ENCODE peak calls at places on chromosomes 2 and 18, in nine cellular contexts. Z, M, B, I, N, E, U, P and J are unnamed samples.

GRCh38 chr2:59301466-59302402 is 1060.6 kb upstream of the FANCL start:
- DNase-seq in I (no peak), P (peak; percentile 70), U (peak; percentile 1), E (peak; percentile 31), N (no peak), M (no peak), Z (no peak), B (no peak), J (no peak)

GRCh38 chr2:135904590-135904989 is 28.3 kb upstream of the MCM6 start:
- DNase-seq in P (peak; percentile 64), U (no peak), Z (no peak), M (no peak), I (no peak), E (no peak), B (no peak), N (no peak), J (no peak)

GRCh38 chr2:40455661-40456060 is 3.8 kb upstream of the SLC8A1 start:
- DNase-seq in Z (no peak), E (no peak), M (no peak), N (no peak), I (peak; percentile 44), P (peak; percentile 32), B (no peak), U (no peak), J (no peak)

GRCh38 chr2:40451926-40452605 is at the start of gene SLC8A1:
- DNase-seq in P (peak; percentile 49), U (peak; percentile 46), N (no peak), Z (no peak), I (peak; percentile 39), E (no peak), B (no peak), M (peak; percentile 67), J (peak; percentile 93)

GRCh38 chr2:190864375-190864774 is 16.2 kb upstream of the GLS start:
- DNase-seq in P (peak; percentile 66), B (no peak), I (no peak), N (no peak), M (no peak), E (no peak), Z (no peak), U (no peak), J (no peak)

GRCh38 chr2:12059616-12060441 is 313.4 kb downstream of the LPIN1 start:
- DNase-seq in U (no peak), M (no peak), E (no peak), Z (no peak), I (no peak), P (peak; percentile 57), N (no peak), B (no peak), J (peak; percentile 57)

GRCh38 chr2:3041841-3042600 is 335.6 kb downstream of the EIPR1 start:
- DNase-seq in Z (no peak), N (no peak), I (peak; percentile 86), M (no peak), P (no peak), E (no peak), B (no peak), U (no peak), J (no peak)

GRCh38 chr2:189569295-189569925 is 11.2 kb downstream of the SLC40A1 start:
- DNase-seq in E (no peak), U (peak; percentile 95), Z (no peak), B (no peak), I (no peak), P (peak; percentile 34), M (no peak), N (no peak), J (no peak)

GRCh38 chr18:9941108-9941507 is 27.3 kb downstream of the VAPA start:
- DNase-seq in U (no peak), Z (no peak), E (no peak), M (no peak), P (no peak), I (no peak), N (no peak), B (no peak), J (no peak)

GRCh38 chr2:233487748-233488345 is 78.7 kb downstream of the USP40 start:
- DNase-seq in M (no peak), U (no peak), I (no peak), Z (no peak), E (no peak), P (peak; percentile 4), B (no peak), N (no peak), J (no peak)

GRCh38 chr2:82675186-82675585 is 1783.9 kb downstream of the SUCLG1 start:
- DNase-seq in P (no peak), N (no peak), I (no peak), U (peak; percentile 72), Z (no peak), B (no peak), M (no peak), E (no peak), J (peak; percentile 3)

GRCh38 chr18:62524443-62525200 is 1.8 kb downstream of the ZCCHC2 start:
- DNase-seq in I (peak; percentile 61), N (peak; percentile 48), Z (no peak), E (peak; percentile 73), M (peak; percentile 79), U (peak; percentile 66), P (peak; percentile 45), B (peak; percentile 25), J (peak; percentile 94)

GRCh38 chr2:27701676-27702075 is 38.0 kb downstream of the SLC4A1AP start:
- DNase-seq in Z (no peak), P (no peak), I (no peak), N (no peak), U (no peak), E (no peak), B (no peak), M (no peak), J (no peak)

DNA sequence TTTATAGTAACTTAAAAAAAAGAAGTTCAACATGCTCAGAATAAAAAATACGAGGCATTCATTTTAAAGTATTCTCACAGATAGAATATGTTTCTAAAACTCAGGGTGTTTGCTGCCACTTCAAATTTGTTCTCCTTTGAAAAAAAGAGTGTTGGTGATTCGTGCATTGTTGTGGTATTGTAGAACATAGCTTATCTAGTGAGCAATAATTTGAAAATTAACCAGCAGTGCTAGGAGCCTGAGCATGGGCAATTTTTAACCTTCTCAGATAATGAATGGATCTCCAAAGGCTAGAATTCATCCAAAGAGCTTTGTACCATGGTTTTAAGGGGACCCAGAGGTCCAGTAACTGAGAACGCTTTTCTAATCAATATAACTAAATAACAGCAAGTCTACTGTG is 3.7 kb downstream of the CYRIA start:
- DNase-seq in P (no peak), E (no peak), Z (no peak), N (no peak), I (no peak), M (no peak), B (no peak), U (no peak), J (no peak)
- H3K4me1 ChIP-seq in P (peaks cover 24% of the 10 kb centered on the region), E (peaks cover 89% of the 10 kb centered on the region), Z (peaks cover 38% of the 10 kb centered on the region), N (peaks cover 10% of the 10 kb centered on the region), I (peaks cover 59% of the 10 kb centered on the region), M (no peaks in the 10 kb centered on the region), B (peaks cover 45% of the 10 kb centered on the region), U (peaks cover 36% of the 10 kb centered on the region), J (no peaks in the 10 kb centered on the region)

DNA sequence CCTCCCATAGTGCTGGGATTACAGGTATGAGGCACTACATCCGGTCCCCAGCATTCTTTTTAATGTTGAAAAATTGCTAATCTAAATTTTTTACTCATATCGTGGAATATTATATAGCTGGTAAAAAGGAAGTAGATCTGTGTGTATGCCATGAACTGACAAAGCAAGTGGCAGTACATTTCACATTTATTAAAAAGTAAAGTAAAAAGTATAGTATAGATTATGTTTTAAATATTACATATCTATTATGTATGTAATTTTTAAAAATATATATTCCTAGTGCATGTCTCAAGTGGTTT is 25.1 kb downstream of the PLEKHB2 start:
- DNase-seq in M (no peak), E (no peak), Z (no peak), B (no peak), P (no peak), N (no peak), U (no peak), I (no peak), J (no peak)
- H3K36me3 ChIP-seq in M (peaks cover 58% of the 10 kb centered on the region), E (peaks cover 100% of the 10 kb centered on the region), Z (peaks cover 31% of the 10 kb centered on the region), B (no peaks in the 10 kb centered on the region), P (peaks cover 36% of the 10 kb centered on the region), N (peaks cover 64% of the 10 kb centered on the region), U (peaks cover 33% of the 10 kb centered on the region), I (peaks cover 95% of the 10 kb centered on the region), J (peaks cover 72% of the 10 kb centered on the region)

GRCh38 chr2:237614151-237614720 is 13.2 kb upstream of the LRRFIP1 start:
- DNase-seq in M (no peak), B (no peak), I (no peak), N (no peak), U (peak; percentile 49), P (peak; percentile 52), E (no peak), Z (no peak), J (no peak)
- H3K4me1 ChIP-seq in M (no peaks in the 10 kb centered on the region), B (peaks cover 29% of the 10 kb centered on the region), I (peaks cover 42% of the 10 kb centered on the region), N (peaks cover 14% of the 10 kb centered on the region), U (peaks cover 54% of the 10 kb centered on the region), P (peaks cover 30% of the 10 kb centered on the region), E (peaks cover 35% of the 10 kb centered on the region), Z (peaks cover 3% of the 10 kb centered on the region), J (peaks cover 29% of the 10 kb centered on the region)

GRCh38 chr2:96345868-96346452 is 10.4 kb downstream of the NCAPH start:
- DNase-seq in U (no peak), Z (no peak), M (no peak), P (no peak), I (no peak), B (no peak), E (no peak), N (no peak), J (no peak)

GRCh38 chr2:96342085-96342484 is 6.5 kb downstream of the NCAPH start:
- DNase-seq in U (peak; percentile 28), P (peak; percentile 95), E (no peak), I (no peak), B (no peak), N (peak; percentile 58), M (no peak), Z (no peak), J (peak; percentile 92)

GRCh38 chr2:96344011-96344410 is 8.4 kb downstream of the NCAPH start:
- DNase-seq in Z (peak; percentile 91), M (no peak), U (no peak), N (peak; percentile 51), B (no peak), P (peak; percentile 73), I (no peak), E (no peak), J (no peak)

GRCh38 chr2:96347395-96347794 is 11.8 kb downstream of the NCAPH start:
- DNase-seq in I (no peak), E (no peak), Z (no peak), B (no peak), M (no peak), P (no peak), U (no peak), N (no peak), J (no peak)

DNA sequence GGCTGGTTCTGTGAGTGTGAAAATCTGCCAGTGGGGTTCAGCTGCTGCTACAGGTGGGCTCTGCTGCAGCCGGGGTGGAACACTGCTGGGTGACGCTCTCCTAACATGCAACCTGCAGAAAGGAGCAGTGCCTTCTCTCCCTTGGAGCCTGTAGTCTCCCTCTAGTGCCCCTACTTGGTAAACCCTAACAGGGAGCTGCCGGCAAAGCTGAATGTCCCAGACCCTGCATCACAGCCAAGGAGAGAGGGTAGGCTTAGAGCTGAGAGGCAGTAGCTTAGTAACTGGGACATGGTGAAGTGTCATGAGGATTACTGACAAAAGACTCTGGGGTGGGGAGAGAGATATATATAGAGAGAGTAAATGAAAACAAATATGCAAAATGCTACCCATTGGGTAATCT is 9.8 kb downstream of the NCAPH start:
- DNase-seq in Z (no peak), I (no peak), E (no peak), P (no peak), B (no peak), M (no peak), U (no peak), N (no peak), J (no peak)
- H3K36me3 ChIP-seq in Z (peaks cover 33% of the 10 kb centered on the region), I (no peaks in the 10 kb centered on the region), E (no peaks in the 10 kb centered on the region), P (peaks cover 4% of the 10 kb centered on the region), B (no peaks in the 10 kb centered on the region), M (no peaks in the 10 kb centered on the region), U (no peaks in the 10 kb centered on the region), N (no peaks in the 10 kb centered on the region), J (peaks cover 10% of the 10 kb centered on the region)